ENCODE peak calls at places on chromosomes 3 and 15, in five cellular contexts. A is Peyer's patch; C is adipocyte; W is CD8-positive, alpha-beta T cell; E is SJSA1. K is an unnamed sample. For H3K9me3 and H3K27me3, the result is how much of the 10 kb centered on the place peaks cover.

GRCh38 chr15:59688383-59688887 is 685 bp downstream of the BNIP2 start:
- DNase-seq in A (no peak), C (peak), W (peak), E (no peak), K (no peak)

GRCh38 chr3:109155828-109156227 is 19.3 kb downstream of the C3orf85 start:
- DNase-seq in A (no peak), C (no peak), W (no peak), E (no peak), K (no peak)

GRCh38 chr15:70166506-70167087 is 68.9 kb upstream of the TLE3 start:
- DNase-seq in A (no peak), C (no peak), W (no peak), E (no peak), K (no peak)

GRCh38 chr3:183252108-183252782 is 808 bp upstream of the B3GNT5 start:
- DNase-seq in A (no peak), C (no peak), W (no peak), E (no peak), K (no peak)

GRCh38 chr15:40992241-40992741 is 39.0 kb downstream of the CHAC1 start:
- DNase-seq in A (no peak), C (peak), W (no peak), E (no peak), K (no peak)

GRCh38 chr15:32898991-32899613 is 181.3 kb downstream of the GREM1 start:
- DNase-seq in A (no peak), C (no peak), W (no peak), E (no peak), K (no peak)

GRCh38 chr15:42036112-42036905 is 15.5 kb upstream of the PLA2G4E start:
- DNase-seq in A (no peak), C (no peak), W (no peak), E (peak), K (no peak)

GRCh38 chr3:144178607-144179006 is 207.0 kb downstream of the DIPK2A start:
- DNase-seq in A (no peak), C (no peak), W (no peak), E (no peak), K (no peak)

GRCh38 chr15:89196994-89197393 is 24.4 kb downstream of the RLBP1 start:
- DNase-seq in A (no peak), C (no peak), W (no peak), E (no peak), K (no peak)

GRCh38 chr3:85495602-85496001 is 536.8 kb downstream of the CADM2 start:
- DNase-seq in A (no peak), C (no peak), W (no peak), E (no peak), K (no peak)

GRCh38 chr3:177932750-177933660 is 603.2 kb upstream of the KCNMB2 start:
- DNase-seq in A (no peak), C (peak), W (no peak), E (no peak), K (no peak)

GRCh38 chr3:100103558-100104441 is 10.5 kb downstream of the FILIP1L start:
- DNase-seq in A (no peak), C (no peak), W (no peak), E (peak), K (peak)

GRCh38 chr3:151434151-151434890 is 26.5 kb downstream of the IGSF10 start:
- DNase-seq in A (no peak), C (peak), W (no peak), E (no peak), K (peak)

GRCh38 chr3:177195242-177195940 is 1.9 kb downstream of the TBL1XR1 start:
- DNase-seq in A (no peak), C (peak), W (no peak), E (no peak), K (peak)

GRCh38 chr3:139588450-139588849 is 48.9 kb upstream of the RBP1 start:
- DNase-seq in A (no peak), C (no peak), W (no peak), E (no peak), K (peak)

GRCh38 chr3:177463863-177464262 is 266.6 kb upstream of the TBL1XR1 start:
- DNase-seq in A (no peak), C (peak), W (no peak), E (peak), K (peak)

GRCh38 chr15:36428102-36428845 is 151.2 kb upstream of the CDIN1 start:
- DNase-seq in A (no peak), C (peak), W (no peak), E (peak), K (peak)

GRCh38 chr15:100078511-100079220 is 263.1 kb downstream of the ADAMTS17 start:
- DNase-seq in A (no peak), C (no peak), W (no peak), E (no peak), K (no peak)

GRCh38 chr15:101313041-101313761 is 18.2 kb upstream of the SNRPA1 start:
- DNase-seq in A (no peak), C (no peak), W (no peak), E (no peak), K (no peak)

GRCh38 chr3:44890852-44891251 is 16.4 kb downstream of the TGM4 start:
- DNase-seq in A (no peak), C (no peak), W (no peak), E (no peak), K (no peak)

GRCh38 chr3:186109897-186110803 is 1.3 kb upstream of the ETV5 start:
- DNase-seq in A (peak), C (peak), W (no peak), E (peak), K (peak)

GRCh38 chr3:15368561-15369135 is 36.3 kb upstream of the SH3BP5 start:
- DNase-seq in A (no peak), C (no peak), W (no peak), E (no peak), K (no peak)

GRCh38 chr3:174355505-174355904 is 503.6 kb upstream of the NAALADL2 start:
- DNase-seq in A (no peak), C (no peak), W (no peak), E (no peak), K (no peak)

GRCh38 chr15:98154863-98155262 is 194.4 kb downstream of the ARRDC4 start:
- DNase-seq in A (no peak), C (peak), W (no peak), E (no peak), K (peak)

GRCh38 chr15:71651750-71652186 is 158.6 kb upstream of the NR2E3 start:
- DNase-seq in A (no peak), C (peak), W (no peak), E (peak), K (peak)

GRCh38 chr3:115359507-115359906 is 212.4 kb upstream of the ZBTB20 start:
- DNase-seq in A (no peak), C (peak), W (no peak), E (no peak), K (no peak)

GRCh38 chr3:193982258-193982659 is 153.7 kb upstream of the HES1 start:
- DNase-seq in A (peak), C (no peak), W (no peak), E (no peak), K (peak)

GRCh38 chr15:58520464-58520863 is 88.7 kb downstream of the LIPC start:
- DNase-seq in A (no peak), C (no peak), W (no peak), E (no peak), K (no peak)

GRCh38 chr3:185332026-185332735 is 30.8 kb upstream of the MAP3K13 start:
- DNase-seq in A (no peak), C (peak), W (no peak), E (no peak), K (no peak)

GRCh38 chr3:16147226-16147625 is 27.3 kb upstream of the GALNT15 start:
- DNase-seq in A (no peak), C (no peak), W (no peak), E (no peak), K (peak)

GRCh38 chr3:159798951-159799350 is 189.7 kb upstream of the IL12A start:
- DNase-seq in A (no peak), C (peak), W (no peak), E (no peak), K (no peak)

GRCh38 chr15:93800805-93801204 is 430.6 kb upstream of the MCTP2 start:
- DNase-seq in A (no peak), C (no peak), W (no peak), E (no peak), K (no peak)

GRCh38 chr3:179706233-179706632 is 53.4 kb downstream of the USP13 start:
- DNase-seq in A (no peak), C (peak), W (no peak), E (no peak), K (no peak)

GRCh38 chr3:124234852-124235252 is 242.9 kb upstream of the ROPN1 start:
- DNase-seq in A (no peak), C (no peak), W (no peak), E (no peak), K (no peak)

GRCh38 chr15:41476416-41477048 is 17.1 kb upstream of the ITPKA start:
- DNase-seq in A (peak), C (peak), W (no peak), E (no peak), K (no peak)

GRCh38 chr3:36697397-36698001 is 66.9 kb downstream of the DCLK3 start:
- DNase-seq in A (no peak), C (no peak), W (no peak), E (no peak), K (no peak)

GRCh38 chr3:171028025-171028778 is 1.7 kb upstream of the SLC2A2 start:
- DNase-seq in A (peak), C (peak), W (peak), E (no peak), K (peak)

DNA sequence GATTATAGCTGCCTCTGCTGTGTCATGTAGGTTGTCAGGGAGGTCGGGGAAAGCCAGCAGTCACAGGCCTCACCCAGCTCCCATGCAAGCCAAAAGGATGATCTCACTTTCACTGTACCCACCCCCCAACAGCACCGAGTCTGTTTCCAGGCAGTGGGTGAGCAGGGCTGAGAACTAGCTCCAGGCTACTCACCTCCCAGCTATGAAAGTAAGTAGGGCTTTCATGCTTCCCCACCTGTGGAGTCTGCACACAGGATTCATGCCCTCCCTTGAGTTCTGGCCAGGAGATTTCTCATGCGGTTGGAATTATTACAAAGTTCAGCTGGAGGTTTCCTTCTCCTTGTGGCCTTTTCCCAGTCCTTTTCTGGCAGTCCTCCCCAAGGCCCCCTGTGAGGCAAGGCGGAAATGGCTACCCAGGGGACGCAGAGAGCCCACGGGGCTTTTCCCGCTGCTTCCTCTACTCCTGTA is 356.2 kb downstream of the SV2B start:
- DNase-seq in A (no peak), C (no peak), W (no peak), E (no peak), K (peak)
- H3K9me3 ChIP-seq in A (under half), C (under half), W (under half), E (under half), K (under half)

GRCh38 chr15:47461560-47462175 is 255.6 kb upstream of the SEMA6D start:
- DNase-seq in A (no peak), C (no peak), W (no peak), E (no peak), K (no peak)

GRCh38 chr15:47466357-47466756 is 250.9 kb upstream of the SEMA6D start:
- DNase-seq in A (no peak), C (peak), W (no peak), E (no peak), K (no peak)

DNA sequence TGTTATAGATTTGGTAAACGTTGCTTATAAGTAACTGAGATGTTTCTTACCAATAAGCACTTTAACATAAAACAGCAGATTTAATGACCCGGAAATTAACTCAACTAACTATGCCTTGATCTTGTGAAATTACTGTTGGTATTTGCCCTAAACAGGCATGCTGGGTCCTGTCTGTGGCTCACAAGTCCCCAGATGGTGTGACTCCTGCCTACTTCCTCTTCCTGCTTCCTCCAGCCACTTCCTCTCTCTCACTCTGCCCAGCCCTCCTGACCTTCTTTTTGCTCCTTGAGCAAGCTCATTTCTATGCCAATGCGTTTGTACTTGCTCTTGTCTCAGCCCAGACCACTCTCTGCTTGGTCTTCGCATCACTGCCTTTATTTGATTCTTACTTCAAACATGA is 256.5 kb upstream of the SEMA6D start:
- DNase-seq in A (no peak), C (no peak), W (no peak), E (no peak), K (no peak)
- H3K4me3 ChIP-seq in A (no peak), C (no peak), W (no peak), E (no peak), K (no peak)

DNA sequence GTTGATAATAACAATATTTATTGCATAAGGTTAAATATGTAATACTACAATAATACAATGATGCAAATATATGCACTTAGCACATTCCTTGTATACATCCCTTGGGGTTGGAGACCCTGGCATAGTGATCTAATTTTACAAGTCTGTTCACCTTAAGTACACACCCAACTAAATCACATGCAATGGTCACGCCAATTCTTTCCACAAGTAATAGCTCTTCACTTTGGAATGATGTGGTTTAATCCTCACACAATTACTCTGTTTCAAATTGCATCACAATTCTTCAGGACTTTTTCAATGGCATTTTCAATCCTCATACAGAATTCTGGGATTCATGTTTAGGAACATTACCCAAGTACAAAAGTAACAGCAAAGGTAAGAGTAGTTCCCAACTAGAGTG is 27.3 kb upstream of the SPRED1 start:
- DNase-seq in A (no peak), C (no peak), W (no peak), E (no peak), K (no peak)
- H3K27me3 ChIP-seq in A (under half), C (under half), W (under half), E (under half), K (under half)

DNA sequence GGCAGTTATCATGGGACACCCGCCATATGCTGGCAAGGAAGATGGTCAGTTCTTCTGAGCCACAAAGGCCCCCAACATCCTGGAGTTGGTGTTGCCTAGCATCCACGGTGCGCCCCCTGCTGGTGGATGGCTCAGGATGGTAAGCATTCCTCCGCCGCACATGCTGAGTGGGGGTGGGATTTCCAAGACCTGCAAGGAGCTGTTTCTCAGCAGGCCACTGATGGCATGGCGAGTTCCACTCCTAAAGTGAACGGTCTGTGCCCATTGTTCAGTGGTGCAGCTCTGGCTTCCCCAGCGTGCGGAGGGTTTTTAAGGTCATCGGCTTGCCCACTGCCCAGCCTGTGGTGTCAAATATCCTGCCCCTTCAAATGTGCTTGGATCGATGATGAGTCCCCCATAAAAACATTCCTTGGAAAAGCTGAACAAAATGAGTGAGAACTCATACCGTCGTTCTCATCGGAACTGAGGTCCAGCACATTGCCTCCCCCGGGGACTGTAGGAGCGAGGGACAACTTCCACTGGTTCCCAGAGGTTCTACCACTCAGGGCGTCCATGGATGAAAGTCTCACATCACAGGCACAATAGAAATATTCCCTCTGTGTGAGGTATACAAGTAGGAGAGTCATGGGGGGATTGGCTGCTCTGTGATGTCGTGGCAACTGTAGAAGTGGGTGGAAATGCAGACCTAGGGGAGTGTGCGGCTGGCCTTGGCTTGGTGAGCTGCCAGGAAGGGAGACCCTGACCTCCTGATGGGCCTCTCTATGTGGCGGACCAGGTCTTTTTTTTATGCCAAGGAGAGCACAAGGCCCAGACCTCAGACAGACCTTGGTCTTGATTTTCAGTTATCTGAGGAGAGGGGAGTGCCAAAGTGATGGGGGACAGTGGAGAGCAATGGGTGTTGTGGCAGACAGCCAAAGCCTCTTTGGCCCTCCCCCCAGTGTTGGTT is 102.0 kb downstream of the SNRPN start:
- DNase-seq in A (peak), C (no peak), W (no peak), E (peak), K (no peak)
- H3K9me3 ChIP-seq in A (under half), C (half or more), W (half or more), E (half or more), K (under half)

GRCh38 chr15:48889925-48890324 is 12.0 kb downstream of the EID1 start:
- DNase-seq in A (no peak), C (no peak), W (no peak), E (no peak), K (no peak)
- H3K4me3 ChIP-seq in A (no peak), C (no peak), W (no peak), E (no peak), K (no peak)

DNA sequence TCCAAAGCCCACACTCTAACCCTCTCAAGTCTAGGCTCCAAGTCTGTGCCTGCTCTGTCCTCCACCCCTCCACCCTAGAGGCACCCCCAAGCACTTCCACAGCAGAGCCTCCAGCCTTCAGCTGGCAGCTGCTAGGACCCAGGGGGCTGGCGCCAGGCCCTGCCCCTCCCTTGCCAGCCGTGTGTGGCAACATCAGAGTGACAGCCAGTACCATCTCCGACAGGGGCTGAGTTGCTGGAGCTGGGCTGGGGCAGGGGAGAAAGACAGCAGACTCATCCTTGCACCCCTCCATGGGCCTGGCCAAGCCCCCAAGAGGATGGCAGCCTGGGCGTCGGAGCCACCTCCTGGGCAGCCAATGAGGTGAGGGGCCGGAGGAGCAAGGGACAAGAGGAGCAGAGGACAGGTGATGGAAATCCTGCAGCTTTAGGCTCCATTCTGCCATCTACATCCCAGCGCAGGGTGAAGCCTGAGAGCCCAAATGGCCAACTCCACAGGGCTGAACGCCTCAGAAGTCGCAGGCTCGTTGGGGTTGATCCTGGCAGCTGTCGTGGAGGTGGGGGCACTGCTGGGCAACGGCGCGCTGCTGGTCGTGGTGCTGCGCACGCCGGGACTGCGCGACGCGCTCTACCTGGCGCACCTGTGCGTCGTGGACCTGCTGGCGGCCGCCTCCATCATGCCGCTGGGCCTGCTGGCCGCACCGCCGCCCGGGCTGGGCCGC is at the start of gene GPR62:
- DNase-seq in A (no peak), C (no peak), W (no peak), E (no peak), K (no peak)
- H3K27me3 ChIP-seq in A (under half), C (under half), W (under half), E (under half), K (under half)

DNA sequence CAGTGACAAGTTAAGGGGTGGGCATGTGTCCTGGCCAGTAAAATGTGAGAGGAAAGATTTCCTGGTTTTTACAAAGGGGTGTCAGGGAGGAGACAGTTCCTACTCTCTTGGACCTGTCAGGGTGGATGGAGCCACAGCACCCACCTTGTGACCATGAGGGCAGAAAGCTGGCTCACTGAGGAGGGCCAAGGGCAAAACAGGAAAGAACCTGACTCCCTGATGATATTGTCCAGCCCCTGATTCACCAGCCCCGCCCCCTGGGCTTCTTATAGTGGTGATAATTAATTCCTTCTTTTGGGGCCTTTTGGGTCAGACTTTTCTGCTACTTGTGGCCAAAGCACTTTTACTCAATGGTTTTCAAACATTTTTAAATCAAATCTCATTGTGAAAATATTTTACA is 130.3 kb upstream of the SMAD3 start:
- DNase-seq in A (no peak), C (no peak), W (no peak), E (no peak), K (no peak)
- H3K9me3 ChIP-seq in A (under half), C (under half), W (under half), E (under half), K (under half)

K was measured in MG63.